ENCODE peak calls at places on chromosome 18, in eight cellular contexts. W, D, B, E, F, N, A and L are unnamed samples. For H3K36me3 and H3K4me1, the result is how much of the 10 kb centered on the place peaks cover.

GRCh38 chr18:36758001-36758400 is 70.8 kb downstream of the TPGS2 start:
- DNase-seq in N (no peak), D (no peak), B (no peak), W (no peak), F (no peak), A (no peak), E (no peak), L (no peak)

GRCh38 chr18:11657554-11657953 is 31.5 kb upstream of the GNAL start:
- DNase-seq in N (no peak), B (no peak), D (no peak), E (no peak), F (no peak), W (no peak), A (no peak), L (no peak)

GRCh38 chr18:75546964-75547363 is 119.5 kb upstream of the SMIM21 start:
- DNase-seq in F (no peak), W (no peak), B (no peak), E (no peak), N (no peak), A (no peak), D (no peak), L (no peak)

GRCh38 chr18:46242185-46242584 is 138.0 kb downstream of the HAUS1 start:
- DNase-seq in B (no peak), W (no peak), A (no peak), N (no peak), F (no peak), D (no peak), E (no peak), L (no peak)

GRCh38 chr18:78891185-78891762 is 88.3 kb upstream of the SALL3 start:
- DNase-seq in W (no peak), F (no peak), B (no peak), E (no peak), N (no peak), A (no peak), D (no peak), L (no peak)

GRCh38 chr18:38427234-38427633 is 861.6 kb upstream of the CELF4 start:
- DNase-seq in A (no peak), D (no peak), W (no peak), F (no peak), E (no peak), N (no peak), B (no peak), L (no peak)

GRCh38 chr18:28588884-28589549 is 412.1 kb upstream of the CDH2 start:
- DNase-seq in E (no peak), N (no peak), D (no peak), W (no peak), B (no peak), A (no peak), F (no peak), L (no peak)

GRCh38 chr18:961644-962355 is 57.1 kb downstream of the ADCYAP1 start:
- DNase-seq in B (peak), W (no peak), D (peak), A (peak), F (peak), E (no peak), N (peak), L (peak)

GRCh38 chr18:11849845-11850747 is 1.1 kb upstream of the CHMP1B start:
- DNase-seq in F (peak), E (peak), A (peak), D (peak), W (no peak), N (peak), B (peak), L (peak)

GRCh38 chr18:26483633-26484032 is 64.7 kb downstream of the KCTD1 start:
- DNase-seq in D (no peak), E (no peak), A (no peak), F (no peak), W (no peak), N (no peak), B (no peak), L (no peak)

GRCh38 chr18:33596178-33596854 is 18.3 kb downstream of the ASXL3 start:
- DNase-seq in A (no peak), D (no peak), W (no peak), N (no peak), F (no peak), B (no peak), E (no peak), L (no peak)

GRCh38 chr18:31274915-31275314 is 43.0 kb upstream of the DSG1 start:
- DNase-seq in W (no peak), E (no peak), D (peak), F (peak), B (no peak), N (peak), A (peak), L (no peak)

GRCh38 chr18:43571078-43571689 is 293.9 kb upstream of the SYT4 start:
- DNase-seq in A (peak), B (no peak), F (peak), D (no peak), N (no peak), E (no peak), W (no peak), L (no peak)

GRCh38 chr18:57004366-57005121 is 142.3 kb upstream of the BOD1L2 start:
- DNase-seq in E (no peak), F (no peak), N (no peak), W (no peak), A (no peak), B (no peak), D (no peak), L (no peak)

GRCh38 chr18:74115046-74115445 is 32.6 kb downstream of the FBXO15 start:
- DNase-seq in E (no peak), D (no peak), N (no peak), B (no peak), A (no peak), F (no peak), W (no peak), L (no peak)

GRCh38 chr18:69161383-69162028 is 239.2 kb upstream of the DOK6 start:
- DNase-seq in D (no peak), F (no peak), E (no peak), W (no peak), B (no peak), A (no peak), N (no peak), L (no peak)
- H3K4me3 ChIP-seq in D (peak), F (no peak), E (no peak), W (no peak), B (no peak), A (no peak), N (no peak), L (no peak)

DNA sequence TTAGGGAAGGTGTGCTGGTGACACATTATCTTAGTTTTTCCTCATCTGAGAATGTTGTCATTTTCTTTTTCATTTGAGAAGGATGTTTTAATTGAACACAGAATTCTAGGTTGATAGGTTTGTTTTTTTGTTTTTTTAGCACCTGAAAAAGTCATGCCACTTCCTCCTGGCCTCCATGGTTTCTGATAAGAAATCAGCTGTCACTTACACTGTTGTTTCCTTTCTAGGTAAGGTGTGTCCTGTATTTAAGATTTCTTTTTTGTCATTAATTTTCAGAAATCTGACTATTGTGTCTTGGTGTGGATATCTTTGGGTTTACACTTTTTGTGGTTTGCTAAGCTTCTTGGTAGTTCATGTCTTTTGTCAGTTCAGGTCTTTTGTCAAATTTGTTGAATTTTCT is 99.3 kb downstream of the ROCK1 start:
- DNase-seq in N (no peak), D (no peak), E (no peak), B (no peak), W (no peak), A (no peak), F (no peak), L (peak)
- H3K36me3 ChIP-seq in N (half or more), D (half or more), E (half or more), B (under half), W (under half), A (under half), F (under half), L (half or more)

GRCh38 chr18:35089382-35089781 is 48.2 kb downstream of the MAPRE2 start:
- DNase-seq in W (no peak), N (no peak), E (no peak), D (no peak), A (no peak), F (no peak), B (no peak), L (no peak)

GRCh38 chr18:35088931-35089330 is 47.7 kb downstream of the MAPRE2 start:
- DNase-seq in N (no peak), D (no peak), W (no peak), B (no peak), A (no peak), E (no peak), F (no peak), L (no peak)

GRCh38 chr18:35087726-35088125 is 46.5 kb downstream of the MAPRE2 start:
- DNase-seq in B (no peak), A (no peak), E (no peak), N (no peak), D (no peak), W (no peak), F (no peak), L (no peak)

GRCh38 chr18:35091841-35092240 is 50.6 kb downstream of the MAPRE2 start:
- DNase-seq in A (no peak), F (no peak), N (no peak), B (no peak), W (no peak), D (no peak), E (no peak), L (no peak)

GRCh38 chr18:35089918-35090550 is 48.8 kb downstream of the MAPRE2 start:
- DNase-seq in F (no peak), N (no peak), A (no peak), W (no peak), E (no peak), B (no peak), D (no peak), L (no peak)
- H3K4me1 ChIP-seq in F (under half), N (under half), A (under half), W (under half), E (half or more), B (under half), D (half or more), L (under half)

GRCh38 chr18:48833701-48834394 is 116.9 kb downstream of the SMAD7 start:
- DNase-seq in F (no peak), D (no peak), N (peak), W (no peak), B (peak), A (no peak), E (peak), L (peak)
- H3K4me3 ChIP-seq in F (no peak), D (no peak), N (no peak), W (peak), B (peak), A (no peak), E (no peak), L (peak)